ENCODE peak calls at places on chromosomes 1 and 21, in six cellular contexts. E is AG09309, L is neural progenitor cell, K is heart left ventricle, G is psoas muscle, J is pancreas. S is an unnamed sample.
A peak's percentile ranks its signal among the peaks of the same experiment; 100 is the strongest.

GRCh38 chr1:156709743-156710489 is 4.5 kb upstream of the CRABP2 start:
- DNase-seq in E (peak; percentile 47), L (peak; percentile 14), K (peak; percentile 65), G (peak; percentile 79), J (no peak), S (no peak)

GRCh38 chr1:64691631-64692030 is 53.2 kb upstream of the RAVER2 start:
- DNase-seq in E (no peak), L (no peak), K (no peak), G (no peak), J (no peak), S (no peak)

GRCh38 chr1:119040489-119040888 is 52.3 kb upstream of the TBX15 start:
- DNase-seq in E (no peak), L (no peak), K (no peak), G (no peak), J (no peak), S (no peak)

GRCh38 chr1:95179205-95180001 is 54.6 kb upstream of the RWDD3 start:
- DNase-seq in E (no peak), L (no peak), K (no peak), G (no peak), J (no peak), S (no peak)

GRCh38 chr1:227938911-227939790 is 8.6 kb downstream of the WNT9A start:
- DNase-seq in E (no peak), L (no peak), K (peak; percentile 14), G (peak; percentile 39), J (no peak), S (peak; percentile 20)

GRCh38 chr1:27726173-27726793 is 522 bp downstream of the FAM76A start:
- DNase-seq in E (no peak), L (peak; percentile 86), K (peak; percentile 69), G (peak; percentile 75), J (peak; percentile 60), S (no peak)

GRCh38 chr1:228321478-228321877 is 85.2 kb downstream of the TRIM11 start:
- DNase-seq in E (no peak), L (no peak), K (peak; percentile 10), G (no peak), J (no peak), S (no peak)

GRCh38 chr1:39159224-39160036 is 45.1 kb upstream of the MACF1 start:
- DNase-seq in E (peak; percentile 35), L (peak; percentile 51), K (no peak), G (no peak), J (peak; percentile 50), S (no peak)

GRCh38 chr1:150121236-150121862 is 28.4 kb upstream of the PLEKHO1 start:
- DNase-seq in E (no peak), L (no peak), K (no peak), G (no peak), J (no peak), S (no peak)

GRCh38 chr1:9321480-9321849 is 28.8 kb downstream of the SPSB1 start:
- DNase-seq in E (peak; percentile 38), L (no peak), K (no peak), G (no peak), J (no peak), S (no peak)

GRCh38 chr1:215786997-215787396 is 219.9 kb downstream of the KCTD3 start:
- DNase-seq in E (no peak), L (no peak), K (no peak), G (no peak), J (no peak), S (no peak)

GRCh38 chr1:210726621-210727020 is 397.9 kb downstream of the HHAT start:
- DNase-seq in E (no peak), L (peak; percentile 85), K (no peak), G (no peak), J (peak; percentile 20), S (no peak)

GRCh38 chr1:26158271-26159112 is at the start of gene FAM110D:
- DNase-seq in E (no peak), L (no peak), K (no peak), G (no peak), J (no peak), S (no peak)

GRCh38 chr1:84298688-84299535 is 2.6 kb upstream of the SAMD13 start:
- DNase-seq in E (no peak), L (peak; percentile 57), K (peak; percentile 35), G (peak; percentile 66), J (peak; percentile 36), S (no peak)

GRCh38 chr1:116386042-116386441 is 13.0 kb downstream of the ATP1A1 start:
- DNase-seq in E (no peak), L (no peak), K (no peak), G (no peak), J (no peak), S (no peak)

GRCh38 chr1:32764826-32765545 is 52.2 kb downstream of the YARS1 start:
- DNase-seq in E (no peak), L (no peak), K (no peak), G (no peak), J (no peak), S (no peak)

GRCh38 chr1:27601771-27602509 is 2.0 kb downstream of the AHDC1 start:
- DNase-seq in E (no peak), L (peak; percentile 47), K (peak; percentile 70), G (peak; percentile 86), J (peak; percentile 61), S (no peak)

GRCh38 chr1:224535641-224536040 is 80.5 kb upstream of the CNIH3 start:
- DNase-seq in E (no peak), L (no peak), K (no peak), G (no peak), J (peak; percentile 76), S (no peak)

GRCh38 chr1:6481820-6482471 is 9.5 kb downstream of the PLEKHG5 start:
- DNase-seq in E (no peak), L (no peak), K (no peak), G (no peak), J (no peak), S (no peak)

GRCh38 chr21:34642211-34643075 is 26.4 kb upstream of the CLIC6 start:
- DNase-seq in E (peak; percentile 5), L (no peak), K (no peak), G (no peak), J (no peak), S (no peak)

GRCh38 chr1:233738850-233739249 is 124.9 kb downstream of the KCNK1 start:
- DNase-seq in E (no peak), L (no peak), K (no peak), G (no peak), J (no peak), S (no peak)

GRCh38 chr21:42624095-42624830 is 29.2 kb upstream of the PDE9A start:
- DNase-seq in E (no peak), L (no peak), K (no peak), G (no peak), J (no peak), S (no peak)

GRCh38 chr1:118504867-118505266 is 319.8 kb upstream of the SPAG17 start:
- DNase-seq in E (no peak), L (no peak), K (peak; percentile 38), G (peak; percentile 89), J (no peak), S (no peak)

GRCh38 chr1:111981871-111982270 is 7.6 kb downstream of the KCND3 start:
- DNase-seq in E (no peak), L (no peak), K (no peak), G (no peak), J (no peak), S (no peak)

GRCh38 chr1:187840557-187840956 is 1011.8 kb downstream of the PLA2G4A start:
- DNase-seq in E (no peak), L (no peak), K (no peak), G (no peak), J (no peak), S (no peak)

GRCh38 chr1:42586016-42586415 is 72.2 kb upstream of the PPIH start:
- DNase-seq in E (no peak), L (no peak), K (no peak), G (no peak), J (no peak), S (no peak)

GRCh38 chr1:202316186-202316585 is 25.6 kb downstream of the UBE2T start:
- DNase-seq in E (no peak), L (no peak), K (no peak), G (no peak), J (no peak), S (no peak)

GRCh38 chr1:22665752-22666151 is 12.7 kb downstream of the C1QB start:
- DNase-seq in E (no peak), L (peak; percentile 80), K (no peak), G (no peak), J (no peak), S (no peak)
- TF ChIP-seq CTCF in E (peak; percentile 58), L (peak; percentile 87), K (no peak), G (peak; percentile 5), J (no peak), S (no peak)

DNA sequence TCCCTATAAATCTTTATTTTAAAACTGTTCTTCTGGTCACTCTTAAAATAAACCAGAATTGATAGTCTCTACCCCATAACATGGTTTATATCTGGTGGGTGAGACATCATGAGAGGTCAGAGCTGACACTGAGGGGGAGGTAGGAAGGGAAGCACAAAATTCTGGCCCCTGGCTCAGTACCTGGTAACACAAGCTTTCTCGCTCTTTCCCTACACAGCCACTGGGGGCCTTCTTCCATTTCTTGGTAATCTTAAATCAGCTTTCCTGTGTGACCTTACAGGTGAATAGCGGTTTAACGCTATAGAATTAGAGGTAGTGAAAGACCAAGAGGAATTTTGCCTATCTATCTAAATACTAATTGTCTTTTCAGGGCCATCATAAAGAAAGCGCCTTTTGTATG is 5.4 kb downstream of the CRNN start:
- DNase-seq in E (no peak), L (no peak), K (no peak), G (no peak), J (no peak), S (no peak)
- TF ChIP-seq CTCF in E (no peak), L (no peak), K (no peak), G (no peak), J (no peak), S (no peak)

GRCh38 chr1:203349166-203349565 is 1.8 kb downstream of the FMOD start:
- DNase-seq in E (no peak), L (no peak), K (no peak), G (no peak), J (no peak), S (no peak)

GRCh38 chr1:203354246-203354645 is 3.3 kb upstream of the FMOD start:
- DNase-seq in E (no peak), L (no peak), K (no peak), G (no peak), J (no peak), S (no peak)

GRCh38 chr1:203353486-203353885 is 2.6 kb upstream of the FMOD start:
- DNase-seq in E (no peak), L (no peak), K (no peak), G (no peak), J (no peak), S (no peak)

GRCh38 chr1:203349757-203350522 is 982 bp downstream of the FMOD start:
- DNase-seq in E (no peak), L (no peak), K (no peak), G (no peak), J (no peak), S (no peak)

GRCh38 chr1:203351037-203351625 is at the start of gene FMOD:
- DNase-seq in E (no peak), L (peak; percentile 40), K (peak; percentile 75), G (peak; percentile 77), J (peak; percentile 53), S (no peak)
- TF ChIP-seq CTCF in E (peak; percentile 15), L (peak; percentile 32), K (no peak), G (no peak), J (no peak), S (no peak)

DNA sequence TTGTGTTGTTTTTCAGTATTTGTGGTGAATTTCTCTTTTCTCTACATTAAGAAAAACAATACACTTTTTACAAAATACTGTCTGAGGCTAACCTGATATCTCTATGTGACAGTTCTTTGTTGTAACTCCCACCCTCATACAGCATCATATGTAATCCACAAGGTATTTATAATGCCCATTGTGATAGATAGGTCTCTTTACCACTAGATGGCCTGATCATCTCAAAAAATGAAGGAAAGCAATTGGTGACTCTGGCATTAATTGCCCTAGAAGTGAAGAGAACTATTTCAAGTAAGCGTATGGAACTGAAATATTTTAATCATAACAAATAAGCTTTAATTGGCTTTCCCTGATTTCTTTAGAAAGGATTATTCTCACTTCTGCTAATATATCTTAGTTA is 36.2 kb upstream of the HFM1 start:
- DNase-seq in E (no peak), L (no peak), K (no peak), G (no peak), J (no peak), S (no peak)
- TF ChIP-seq CTCF in E (peak; percentile 15), L (no peak), K (no peak), G (no peak), J (no peak), S (no peak)

S was measured in omental fat pad.